ENCODE peak calls at places on chromosomes 7 and 10, in six cellular contexts. V, M, Z, U, T and N are unnamed samples.

GRCh38 chr10:89390875-89391576 is 1.4 kb upstream of the IFIT1 start:
- DNase-seq in V (no peak), U (no peak), T (no peak), Z (no peak), M (peak), N (no peak)

GRCh38 chr7:64880322-64881297 is 22.5 kb upstream of the ZNF273 start:
- DNase-seq in U (no peak), M (no peak), V (no peak), T (peak), Z (peak), N (no peak)

GRCh38 chr10:58319599-58319998 is 15.2 kb upstream of the UBE2D1 start:
- DNase-seq in T (no peak), Z (no peak), U (peak), M (no peak), V (no peak), N (no peak)

GRCh38 chr7:39695852-39696586 is 72.6 kb downstream of the RALA start:
- DNase-seq in M (no peak), T (no peak), Z (no peak), V (no peak), U (no peak), N (no peak)

GRCh38 chr7:67484244-67484751 is 487.7 kb downstream of the TYW1 start:
- DNase-seq in U (peak), Z (peak), V (peak), T (peak), M (peak), N (peak)

GRCh38 chr10:27659786-27660185 is 85.8 kb downstream of the MKX start:
- DNase-seq in U (no peak), V (no peak), Z (no peak), T (no peak), M (no peak), N (no peak)

GRCh38 chr10:7378602-7379403 is 32.0 kb downstream of the SFMBT2 start:
- DNase-seq in T (no peak), M (no peak), U (no peak), Z (no peak), V (no peak), N (no peak)

GRCh38 chr7:30564243-30564892 is 30.3 kb upstream of the GARS1 start:
- DNase-seq in V (peak), T (peak), U (peak), M (peak), Z (peak), N (peak)

GRCh38 chr10:78960316-78960800 is 108.4 kb upstream of the ZMIZ1 start:
- DNase-seq in M (peak), V (no peak), Z (no peak), T (no peak), U (peak), N (no peak)

GRCh38 chr7:155685070-155685790 is 40.8 kb downstream of the RBM33 start:
- DNase-seq in U (no peak), M (no peak), V (no peak), T (no peak), Z (no peak), N (no peak)

GRCh38 chr7:29794959-29795629 is 11.2 kb upstream of the WIPF3 start:
- DNase-seq in T (no peak), Z (no peak), V (no peak), M (no peak), U (no peak), N (no peak)

GRCh38 chr7:19404912-19405329 is 259.7 kb upstream of the FERD3L start:
- DNase-seq in M (peak), V (no peak), T (peak), U (peak), Z (no peak), N (peak)

GRCh38 chr10:44862006-44862751 is 49.0 kb upstream of the TMEM72 start:
- DNase-seq in T (no peak), V (no peak), Z (peak), M (no peak), U (peak), N (no peak)

GRCh38 chr10:44389150-44389549 is 4.3 kb upstream of the CXCL12 start:
- DNase-seq in Z (no peak), T (no peak), M (no peak), V (no peak), U (no peak), N (no peak)

GRCh38 chr7:112495820-112496462 is 15.2 kb downstream of the LSMEM1 start:
- DNase-seq in M (peak), U (peak), V (peak), Z (no peak), T (peak), N (no peak)

GRCh38 chr7:137998250-137998649 is 3.6 kb downstream of the CREB3L2 start:
- DNase-seq in T (no peak), M (peak), U (peak), Z (no peak), V (no peak), N (no peak)

GRCh38 chr10:114312585-114312984 is 73.5 kb downstream of the VWA2 start:
- DNase-seq in U (no peak), T (no peak), V (no peak), Z (no peak), M (no peak), N (no peak)

GRCh38 chr7:92110857-92111256 is 23.4 kb downstream of the CYP51A1 start:
- DNase-seq in Z (no peak), U (no peak), T (no peak), M (no peak), V (no peak), N (no peak)

GRCh38 chr10:101834341-101834740 is 9.3 kb downstream of the KCNIP2 start:
- DNase-seq in V (no peak), U (no peak), Z (no peak), T (no peak), M (no peak), N (no peak)

GRCh38 chr10:69101451-69102095 is 13.7 kb downstream of the SRGN start:
- DNase-seq in M (peak), V (no peak), T (no peak), U (peak), Z (no peak), N (peak)

GRCh38 chr10:62239994-62240393 is 28.6 kb downstream of the RTKN2 start:
- DNase-seq in V (no peak), M (no peak), T (no peak), U (no peak), Z (no peak), N (no peak)

GRCh38 chr10:62076872-62077271 is 175.4 kb downstream of the ARID5B start:
- DNase-seq in T (no peak), V (no peak), M (peak), Z (no peak), U (peak), N (peak)

GRCh38 chr10:28734940-28735759 is 57.8 kb downstream of the BAMBI start:
- DNase-seq in Z (no peak), T (no peak), M (peak), V (no peak), U (peak), N (peak)

GRCh38 chr7:13016633-13017324 is 329.3 kb downstream of the ARL4A start:
- DNase-seq in V (no peak), U (peak), T (no peak), M (peak), Z (no peak), N (no peak)

GRCh38 chr7:17907014-17907413 is 33.3 kb downstream of the SNX13 start:
- DNase-seq in V (no peak), Z (no peak), T (no peak), M (peak), U (peak), N (no peak)

GRCh38 chr7:73463260-73463659 is 29.7 kb downstream of the FZD9 start:
- DNase-seq in Z (no peak), U (no peak), M (no peak), V (no peak), T (no peak), N (no peak)

GRCh38 chr10:81865581-81865980 is 9.4 kb upstream of the NRG3 start:
- DNase-seq in U (peak), V (no peak), M (no peak), Z (no peak), T (no peak), N (no peak)

GRCh38 chr10:124725171-124725631 is 19.0 kb downstream of the FAM53B start:
- DNase-seq in U (no peak), V (no peak), T (no peak), Z (no peak), M (no peak), N (no peak)

GRCh38 chr7:33107136-33108066 is 1.8 kb downstream of the RP9 start:
- DNase-seq in M (peak), Z (peak), T (peak), V (peak), U (peak), N (no peak)

GRCh38 chr10:36172054-36172531 is 530.0 kb upstream of the FZD8 start:
- DNase-seq in V (no peak), U (peak), Z (no peak), T (no peak), M (peak), N (no peak)

GRCh38 chr7:26147030-26147429 is 5.0 kb upstream of the NFE2L3 start:
- DNase-seq in Z (no peak), U (no peak), V (no peak), T (no peak), M (no peak), N (no peak)
- H4K91ac ChIP-seq in Z (no peak), U (no peak), V (no peak), T (no peak), M (no peak), N (no peak)

GRCh38 chr10:60303778-60304177 is 85.9 kb downstream of the ANK3 start:
- DNase-seq in U (no peak), Z (no peak), T (no peak), V (no peak), M (no peak), N (no peak)

GRCh38 chr10:60304832-60305231 is 84.8 kb downstream of the ANK3 start:
- DNase-seq in T (no peak), Z (no peak), V (no peak), U (no peak), M (no peak), N (no peak)

GRCh38 chr10:60309891-60310290 is 79.8 kb downstream of the ANK3 start:
- DNase-seq in Z (no peak), T (no peak), U (no peak), M (no peak), V (no peak), N (no peak)

GRCh38 chr10:60309371-60309770 is 80.3 kb downstream of the ANK3 start:
- DNase-seq in U (no peak), T (no peak), V (no peak), Z (no peak), M (no peak), N (no peak)

DNA sequence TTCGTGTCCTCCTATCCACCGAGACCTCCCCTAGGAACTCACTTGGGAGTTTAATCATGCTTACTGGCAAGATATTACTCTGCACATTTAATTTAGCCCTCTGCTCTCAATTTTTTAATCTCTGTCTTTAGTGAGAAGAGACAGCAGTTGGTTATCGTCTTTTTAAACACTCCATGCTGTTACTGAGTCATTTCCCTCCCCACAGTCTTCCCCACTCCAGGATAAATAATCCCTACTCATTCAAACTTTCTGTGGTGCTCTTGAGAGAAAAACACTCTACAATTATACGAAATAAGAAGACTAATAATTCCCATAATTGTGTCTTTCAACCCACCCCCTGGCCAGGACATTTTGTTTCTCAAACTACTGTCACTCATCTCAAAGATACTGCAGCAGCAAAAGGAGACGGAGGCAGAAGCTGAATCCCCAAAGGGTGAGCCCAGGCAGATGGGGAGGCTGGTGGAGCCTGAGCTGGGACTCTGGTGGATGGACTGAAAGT is 84.2 kb downstream of the ANK3 start:
- DNase-seq in M (peak), U (peak), V (no peak), T (no peak), Z (no peak), N (no peak)
- H3K18ac ChIP-seq in M (peak), U (peak), V (no peak), T (no peak), Z (no peak), N (no peak)

GRCh38 chr7:479115-479947 is 40.3 kb downstream of the PDGFA start:
- DNase-seq in V (no peak), Z (peak), T (no peak), M (peak), U (no peak), N (no peak)
- H4K91ac ChIP-seq in V (no peak), Z (no peak), T (no peak), M (no peak), U (no peak), N (no peak)

GRCh38 chr10:110007701-110008517 is at the start of gene ADD3:
- DNase-seq in T (peak), M (peak), U (peak), Z (peak), V (peak), N (peak)
- H3K18ac ChIP-seq in T (peak), M (peak), U (peak), Z (peak), V (peak), N (peak)

GRCh38 chr7:101405474-101406067 is 42.9 kb downstream of the COL26A1 start:
- DNase-seq in U (no peak), Z (no peak), V (no peak), M (no peak), T (no peak), N (no peak)

GRCh38 chr7:101412976-101413375 is 50.3 kb downstream of the COL26A1 start:
- DNase-seq in V (no peak), Z (no peak), U (no peak), M (no peak), T (peak), N (no peak)

GRCh38 chr7:101410743-101411476 is 48.2 kb downstream of the COL26A1 start:
- DNase-seq in Z (peak), T (peak), M (no peak), U (peak), V (peak), N (peak)

DNA sequence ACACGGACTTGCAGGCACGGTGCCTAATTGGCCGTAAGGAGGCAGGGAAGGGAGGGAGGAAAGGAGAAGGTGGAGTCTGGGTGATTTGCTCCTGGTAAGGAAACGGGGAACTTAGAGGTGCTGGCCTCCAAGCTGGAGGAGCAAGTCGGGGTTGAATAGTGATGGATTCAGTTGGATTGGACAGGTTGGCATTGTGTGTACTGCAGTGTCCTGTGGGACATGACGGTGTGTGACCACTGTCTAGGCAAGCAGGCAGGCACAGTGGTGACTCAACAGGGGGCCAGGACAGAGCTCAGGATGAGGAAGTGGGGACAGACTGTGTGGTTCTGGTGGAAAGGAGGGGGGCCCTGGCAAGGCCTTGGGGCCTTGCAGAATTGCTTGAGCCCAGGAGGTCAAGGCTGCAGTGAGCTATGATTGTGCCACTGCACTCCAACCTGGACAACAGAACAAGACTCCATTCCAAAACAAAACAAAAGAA is 48.8 kb downstream of the COL26A1 start:
- DNase-seq in Z (no peak), M (no peak), U (no peak), T (no peak), V (no peak), N (no peak)
- H4K91ac ChIP-seq in Z (peak), M (no peak), U (no peak), T (no peak), V (no peak), N (no peak)